ENCODE peak calls at places on chromosomes 13 and 19, in four cellular contexts. T, R, M and W are unnamed samples.

GRCh38 chr13:77300176-77301141 is 26.4 kb downstream of the MYCBP2 start:
- DNase-seq in M (no peak), T (no peak), R (peak; percentile 16), W (no peak)

GRCh38 chr19:34493038-34493648 is 11.6 kb downstream of the WTIP start:
- DNase-seq in T (no peak), M (no peak), R (no peak), W (no peak)

GRCh38 chr19:10872551-10873107 is 1.3 kb downstream of the CARM1 start:
- DNase-seq in M (no peak), T (no peak), R (no peak), W (no peak)

GRCh38 chr13:76812971-76813691 is 73.1 kb downstream of the KCTD12 start:
- DNase-seq in R (no peak), M (peak; percentile 60), T (no peak), W (peak; percentile 11)

GRCh38 chr13:100234006-100234405 is 145.1 kb downstream of the PCCA start:
- DNase-seq in M (no peak), R (no peak), T (no peak), W (no peak)

GRCh38 chr19:55695511-55696290 is 20.7 kb downstream of the EPN1 start:
- DNase-seq in R (no peak), T (peak; percentile 45), M (no peak), W (no peak)

GRCh38 chr19:56321981-56322558 is 7.4 kb upstream of the ZSCAN5A start:
- DNase-seq in T (no peak), M (no peak), R (no peak), W (no peak)

GRCh38 chr13:29049524-29049923 is 229.4 kb downstream of the MTUS2 start:
- DNase-seq in T (no peak), R (no peak), M (no peak), W (no peak)

GRCh38 chr19:17103177-17103576 is 27.6 kb downstream of the MYO9B start:
- DNase-seq in T (no peak), M (no peak), R (peak; percentile 58), W (no peak)

GRCh38 chr13:101433895-101434294 is 17.6 kb upstream of the NALCN start:
- DNase-seq in R (no peak), T (no peak), M (no peak), W (no peak)

GRCh38 chr13:113142876-113143275 is 15.6 kb upstream of the PROZ start:
- DNase-seq in M (no peak), T (peak; percentile 36), R (no peak), W (no peak)

GRCh38 chr13:106087201-106087600 is 448.3 kb downstream of the EFNB2 start:
- DNase-seq in R (no peak), T (no peak), M (no peak), W (no peak)

GRCh38 chr13:86038490-86038889 is 239.3 kb upstream of the SLITRK6 start:
- DNase-seq in R (no peak), T (no peak), M (no peak), W (no peak)

GRCh38 chr19:55390461-55390880 is 4.7 kb downstream of the RPL28 start:
- DNase-seq in R (no peak), M (no peak), T (no peak), W (no peak)

GRCh38 chr19:33780251-33780650 is 16.4 kb upstream of the KCTD15 start:
- DNase-seq in R (no peak), M (no peak), T (no peak), W (no peak)

GRCh38 chr19:55466246-55466614 is 1.7 kb upstream of the C19orf85 start:
- DNase-seq in T (no peak), R (no peak), M (no peak), W (no peak)

GRCh38 chr13:21333186-21333585 is 125.9 kb downstream of the ZDHHC20 start:
- DNase-seq in M (no peak), R (no peak), T (no peak), W (no peak)

GRCh38 chr13:57629391-57629804 is 2.1 kb upstream of the PCDH17 start:
- DNase-seq in M (no peak), R (no peak), T (peak; percentile 49), W (no peak)

GRCh38 chr19:35040826-35041547 is 534 bp upstream of the HPN start:
- DNase-seq in M (peak; percentile 92), T (peak; percentile 88), R (no peak), W (peak; percentile 97)

GRCh38 chr13:113659337-113659736 is 1.3 kb upstream of the ATP4B start:
- DNase-seq in T (no peak), R (no peak), M (no peak), W (no peak)

GRCh38 chr13:44165172-44165894 is 208.3 kb upstream of the SERP2 start:
- DNase-seq in M (no peak), R (no peak), T (no peak), W (no peak)

GRCh38 chr13:73835138-73835721 is 299.0 kb downstream of the KLF12 start:
- DNase-seq in M (no peak), T (no peak), R (peak; percentile 30), W (no peak)

GRCh38 chr13:22357132-22357531 is 686.3 kb downstream of the FGF9 start:
- DNase-seq in R (no peak), T (no peak), M (no peak), W (no peak)
- H3K27ac ChIP-seq in R (no peak overlapping the region), T (no peak overlapping the region), M (no peak overlapping the region), W (no peak overlapping the region)

GRCh38 chr19:5706876-5707573 is 12.9 kb downstream of the LONP1 start:
- DNase-seq in M (no peak), T (no peak), R (no peak), W (no peak)

GRCh38 chr19:5707576-5708575 is 12.1 kb downstream of the LONP1 start:
- DNase-seq in M (no peak), R (no peak), T (no peak), W (no peak)

GRCh38 chr19:5700455-5701092 is 10.5 kb downstream of the RPL36 start:
- DNase-seq in R (no peak), M (no peak), T (no peak), W (no peak)

GRCh38 chr19:5705552-5705951 is 14.4 kb downstream of the LONP1 start:
- DNase-seq in T (no peak), R (no peak), M (no peak), W (no peak)

DNA sequence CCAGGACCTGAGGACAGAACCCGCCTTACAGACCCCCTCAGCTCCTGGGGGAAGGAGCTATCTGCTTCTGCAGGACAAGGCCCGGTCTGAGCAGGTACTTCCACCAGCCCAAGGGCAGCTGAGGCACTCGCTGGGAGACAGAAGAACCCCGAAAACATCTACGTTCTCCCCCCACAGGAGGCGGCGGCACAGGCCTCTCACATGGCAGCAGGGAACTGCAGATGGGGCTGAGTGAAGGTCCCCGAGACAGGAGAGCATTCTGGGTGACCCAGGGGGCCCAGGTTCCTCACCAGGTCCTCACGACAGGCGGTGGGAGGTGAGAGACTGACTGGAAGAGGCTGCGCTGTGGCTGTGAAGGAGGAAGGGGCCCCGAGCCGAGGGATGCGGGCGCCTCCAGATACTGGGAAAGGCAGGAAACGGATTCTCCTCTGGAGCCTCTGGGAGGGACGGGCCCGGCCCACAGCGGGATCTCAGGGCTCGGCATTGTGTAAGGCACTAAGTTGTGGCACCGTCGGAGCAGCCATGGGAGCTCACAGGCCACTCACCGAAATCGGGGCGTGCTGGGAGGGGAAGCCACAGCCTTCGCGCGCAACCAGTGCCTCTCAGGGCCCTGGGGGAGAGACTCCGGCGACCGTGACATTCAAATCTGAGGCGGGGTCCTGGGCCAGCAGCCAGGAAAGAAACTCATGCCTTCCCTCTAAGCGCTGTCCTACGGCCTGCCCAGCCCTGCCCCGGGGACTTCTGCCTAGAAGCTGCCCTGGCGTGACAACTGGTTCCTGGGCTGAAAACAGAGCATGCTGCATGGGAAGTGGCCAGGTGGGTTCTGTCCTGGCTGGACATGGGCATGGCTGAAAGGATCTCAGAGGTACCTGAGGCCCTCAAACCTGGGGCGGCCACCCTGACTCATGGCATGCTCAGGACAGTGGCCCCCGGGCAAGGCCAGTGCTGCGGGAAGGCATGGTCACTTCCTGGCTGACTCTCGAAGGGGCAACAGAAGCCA is 14.0 kb downstream of the RPL36 start:
- DNase-seq in T (no peak), M (no peak), R (no peak), W (no peak)
- TF ChIP-seq POLR2A in T (no peak), M (no peak), R (no peak), W (no peak)

GRCh38 chr19:1269478-1270167 is 491 bp downstream of the CIRBP start:
- DNase-seq in M (peak; percentile 72), R (peak; percentile 86), T (peak; percentile 86), W (peak; percentile 76)
- H3K4me1 ChIP-seq in M (peaks cover 84% of the 10 kb centered on the region), R (peaks cover 65% of the 10 kb centered on the region), T (peaks cover 71% of the 10 kb centered on the region), W (peaks cover 78% of the 10 kb centered on the region)

GRCh38 chr13:110537116-110537515 is 24.4 kb downstream of the RAB20 start:
- DNase-seq in M (no peak), R (no peak), T (no peak), W (no peak)
- H3K27ac ChIP-seq in M (peak overlapping the region; percentile 79), R (no peak overlapping the region), T (no peak overlapping the region), W (no peak overlapping the region)